ENCODE peak calls at places on chromosomes 2 and 18, in four cellular contexts. One of them, this sample, is unnamed.

GRCh38 chr2:63673865-63674533 is 85.2 kb downstream of the MDH1 start:
- DNase-seq in IMR-90: no peak
- DNase-seq in trophoblast cell: peak; percentile 46
- DNase-seq in H1: no peak
- DNase-seq in this sample: no peak

GRCh38 chr2:185618630-185619029 is 120.0 kb upstream of the FSIP2 start:
- DNase-seq in IMR-90: no peak
- DNase-seq in trophoblast cell: no peak
- DNase-seq in H1: no peak
- DNase-seq in this sample: no peak

GRCh38 chr2:190858817-190859216 is 21.8 kb upstream of the GLS start:
- DNase-seq in IMR-90: peak; percentile 90
- DNase-seq in trophoblast cell: peak; percentile 53
- DNase-seq in H1: no peak
- DNase-seq in this sample: no peak

GRCh38 chr2:73283545-73284295 is 558 bp downstream of the FBXO41 start:
- DNase-seq in IMR-90: no peak
- DNase-seq in trophoblast cell: no peak
- DNase-seq in H1: no peak
- DNase-seq in this sample: no peak

GRCh38 chr2:9771101-9771449 is 72.2 kb upstream of the TAF1B start:
- DNase-seq in IMR-90: no peak
- DNase-seq in trophoblast cell: no peak
- DNase-seq in H1: no peak
- DNase-seq in this sample: no peak

GRCh38 chr2:2189112-2189398 is 142.0 kb downstream of the MYT1L start:
- DNase-seq in IMR-90: no peak
- DNase-seq in trophoblast cell: no peak
- DNase-seq in H1: no peak
- DNase-seq in this sample: no peak

GRCh38 chr2:200525066-200525465 is 941 bp upstream of the SGO2 start:
- DNase-seq in IMR-90: peak; percentile 54
- DNase-seq in trophoblast cell: no peak
- DNase-seq in H1: no peak
- DNase-seq in this sample: no peak

GRCh38 chr2:182148344-182148743 is 162.7 kb downstream of the PPP1R1C start:
- DNase-seq in IMR-90: no peak
- DNase-seq in trophoblast cell: no peak
- DNase-seq in H1: no peak
- DNase-seq in this sample: no peak

GRCh38 chr18:38790303-38790702 is 1224.7 kb upstream of the CELF4 start:
- DNase-seq in IMR-90: no peak
- DNase-seq in trophoblast cell: no peak
- DNase-seq in H1: peak; percentile 7
- DNase-seq in this sample: no peak

GRCh38 chr2:174510583-174511189 is 23.9 kb upstream of the GPR155 start:
- DNase-seq in IMR-90: peak; percentile 13
- DNase-seq in trophoblast cell: no peak
- DNase-seq in H1: no peak
- DNase-seq in this sample: peak; percentile 38

GRCh38 chr2:147045113-147045512 is 799.7 kb upstream of the ACVR2A start:
- DNase-seq in IMR-90: peak; percentile 22
- DNase-seq in trophoblast cell: peak; percentile 14
- DNase-seq in H1: peak; percentile 41
- DNase-seq in this sample: peak; percentile 50

GRCh38 chr2:43131051-43131889 is 95.1 kb downstream of the ZFP36L2 start:
- DNase-seq in IMR-90: peak; percentile 92
- DNase-seq in trophoblast cell: peak; percentile 91
- DNase-seq in H1: no peak
- DNase-seq in this sample: no peak

GRCh38 chr2:159637988-159638501 is 21.7 kb upstream of the BAZ2B start:
- DNase-seq in IMR-90: peak; percentile 91
- DNase-seq in trophoblast cell: peak; percentile 81
- DNase-seq in H1: no peak
- DNase-seq in this sample: no peak

GRCh38 chr18:23547806-23548205 is 38.5 kb downstream of the NPC1 start:
- DNase-seq in IMR-90: no peak
- DNase-seq in trophoblast cell: peak; percentile 48
- DNase-seq in H1: no peak
- DNase-seq in this sample: no peak

GRCh38 chr2:158178646-158179045 is 77.0 kb downstream of the UPP2 start:
- DNase-seq in IMR-90: no peak
- DNase-seq in trophoblast cell: no peak
- DNase-seq in H1: no peak
- DNase-seq in this sample: no peak

GRCh38 chr2:42755161-42755900 is 8.6 kb downstream of the OXER1 start:
- DNase-seq in IMR-90: no peak
- DNase-seq in trophoblast cell: peak; percentile 6
- DNase-seq in H1: no peak
- DNase-seq in this sample: no peak

GRCh38 chr2:69582582-69583176 is 60.9 kb downstream of the AAK1 start:
- DNase-seq in IMR-90: peak; percentile 36
- DNase-seq in trophoblast cell: no peak
- DNase-seq in H1: no peak
- DNase-seq in this sample: no peak

GRCh38 chr2:69579561-69579960 is 64.0 kb downstream of the AAK1 start:
- DNase-seq in IMR-90: no peak
- DNase-seq in trophoblast cell: no peak
- DNase-seq in H1: no peak
- DNase-seq in this sample: no peak

GRCh38 chr2:69583434-69583833 is 60.1 kb downstream of the AAK1 start:
- DNase-seq in IMR-90: no peak
- DNase-seq in trophoblast cell: no peak
- DNase-seq in H1: no peak
- DNase-seq in this sample: no peak

GRCh38 chr2:69584127-69584889 is 59.2 kb downstream of the AAK1 start:
- DNase-seq in IMR-90: no peak
- DNase-seq in trophoblast cell: no peak
- DNase-seq in H1: no peak
- DNase-seq in this sample: no peak

GRCh38 chr2:69581774-69582581 is 61.6 kb downstream of the AAK1 start:
- DNase-seq in IMR-90: peak; percentile 58
- DNase-seq in trophoblast cell: peak; percentile 56
- DNase-seq in H1: no peak
- DNase-seq in this sample: no peak
- H2BK5ac ChIP-seq in IMR-90: peak overlapping the region; percentile 21
- H2BK5ac ChIP-seq in trophoblast cell: no peak overlapping the region
- H2BK5ac ChIP-seq in H1: peak overlapping the region; percentile 66
- H2BK5ac ChIP-seq in this sample: no peak overlapping the region

DNA sequence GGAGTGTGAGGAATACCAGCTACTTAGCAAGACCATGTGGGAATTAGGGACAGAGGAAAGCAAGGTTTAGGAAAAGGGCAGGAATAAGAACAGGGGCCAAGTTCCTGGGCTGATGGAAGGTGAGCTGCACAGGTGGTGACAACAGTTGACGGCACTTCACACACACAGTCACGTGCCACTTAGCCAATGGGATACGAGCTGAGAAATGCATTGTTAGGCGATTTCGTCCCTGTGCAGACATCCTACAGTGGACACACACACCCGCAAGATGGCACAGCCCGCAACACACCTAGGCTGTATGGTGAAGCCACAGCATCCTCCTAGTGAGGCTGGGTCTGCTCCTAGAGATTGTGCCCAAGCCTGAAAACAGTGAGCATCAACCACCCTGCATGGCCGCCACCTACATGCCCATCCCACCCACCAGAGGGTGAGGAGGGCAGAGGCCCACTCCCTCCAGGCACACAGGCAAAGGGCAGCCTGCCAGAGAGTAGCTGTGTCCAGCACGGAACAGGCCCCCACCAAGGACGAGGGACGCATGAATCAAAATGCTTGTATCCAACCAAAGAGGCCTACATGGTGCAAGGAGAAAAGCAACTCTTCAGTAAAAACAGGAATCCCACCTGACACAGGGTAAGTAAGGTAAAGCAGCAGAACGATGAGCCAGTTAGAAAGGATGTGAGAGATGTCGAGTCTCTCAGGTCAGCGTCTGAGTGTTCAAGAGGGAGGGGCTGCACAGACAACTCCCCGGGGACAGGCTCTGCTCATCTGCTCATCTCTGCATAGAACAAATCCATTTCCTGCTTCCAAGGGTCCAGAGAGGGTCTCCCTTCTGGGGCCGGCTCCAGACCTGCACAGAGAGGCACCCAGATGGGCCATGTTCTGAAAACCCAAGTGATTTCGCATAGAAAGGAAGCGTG is 51.3 kb downstream of the ZNF516 start:
- DNase-seq in IMR-90: no peak
- DNase-seq in trophoblast cell: no peak
- DNase-seq in H1: no peak
- DNase-seq in this sample: no peak
- H4K8ac ChIP-seq in IMR-90: no peak overlapping the region
- H4K8ac ChIP-seq in trophoblast cell: no peak overlapping the region
- H4K8ac ChIP-seq in H1: no peak overlapping the region
- H4K8ac ChIP-seq in this sample: no peak overlapping the region

GRCh38 chr2:126656311-126657145 is 570 bp downstream of the GYPC start:
- DNase-seq in IMR-90: peak; percentile 31
- DNase-seq in trophoblast cell: no peak
- DNase-seq in H1: no peak
- DNase-seq in this sample: peak; percentile 47

GRCh38 chr2:126658910-126659613 is 3.1 kb downstream of the GYPC start:
- DNase-seq in IMR-90: peak; percentile 73
- DNase-seq in trophoblast cell: no peak
- DNase-seq in H1: no peak
- DNase-seq in this sample: no peak

GRCh38 chr2:126658316-126658909 is 2.5 kb downstream of the GYPC start:
- DNase-seq in IMR-90: no peak
- DNase-seq in trophoblast cell: no peak
- DNase-seq in H1: no peak
- DNase-seq in this sample: no peak

GRCh38 chr2:126657146-126657635 is 1.2 kb downstream of the GYPC start:
- DNase-seq in IMR-90: peak; percentile 98
- DNase-seq in trophoblast cell: no peak
- DNase-seq in H1: no peak
- DNase-seq in this sample: no peak

GRCh38 chr2:126657636-126658315 is 1.8 kb downstream of the GYPC start:
- DNase-seq in IMR-90: peak; percentile 99
- DNase-seq in trophoblast cell: no peak
- DNase-seq in H1: peak; percentile 38
- DNase-seq in this sample: peak; percentile 49
- H4K91ac ChIP-seq in IMR-90: peak overlapping the region; percentile 54
- H4K91ac ChIP-seq in trophoblast cell: no peak overlapping the region
- H4K91ac ChIP-seq in H1: peak overlapping the region; percentile 96
- H4K91ac ChIP-seq in this sample: no peak overlapping the region

GRCh38 chr2:113223813-113224212 is 50.0 kb downstream of the PSD4 start:
- DNase-seq in IMR-90: no peak
- DNase-seq in trophoblast cell: no peak
- DNase-seq in H1: no peak
- DNase-seq in this sample: no peak

GRCh38 chr2:113226462-113226861 is 52.3 kb downstream of the PAX8 start:
- DNase-seq in IMR-90: no peak
- DNase-seq in trophoblast cell: no peak
- DNase-seq in H1: no peak
- DNase-seq in this sample: no peak

GRCh38 chr2:113227290-113227689 is 51.4 kb downstream of the PAX8 start:
- DNase-seq in IMR-90: no peak
- DNase-seq in trophoblast cell: no peak
- DNase-seq in H1: no peak
- DNase-seq in this sample: no peak

GRCh38 chr2:113224647-113225046 is 50.9 kb downstream of the PSD4 start:
- DNase-seq in IMR-90: no peak
- DNase-seq in trophoblast cell: no peak
- DNase-seq in H1: no peak
- DNase-seq in this sample: no peak

GRCh38 chr2:113225505-113226259 is 51.9 kb downstream of the PSD4 start:
- DNase-seq in IMR-90: peak; percentile 49
- DNase-seq in trophoblast cell: no peak
- DNase-seq in H1: no peak
- DNase-seq in this sample: peak; percentile 58
- H2BK5ac ChIP-seq in IMR-90: no peak overlapping the region
- H2BK5ac ChIP-seq in trophoblast cell: no peak overlapping the region
- H2BK5ac ChIP-seq in H1: no peak overlapping the region
- H2BK5ac ChIP-seq in this sample: no peak overlapping the region

GRCh38 chr2:12169060-12169406 is 422.6 kb downstream of the LPIN1 start:
- DNase-seq in IMR-90: peak; percentile 82
- DNase-seq in trophoblast cell: peak; percentile 27
- DNase-seq in H1: no peak
- DNase-seq in this sample: no peak

GRCh38 chr2:12169721-12170120 is 423.3 kb downstream of the LPIN1 start:
- DNase-seq in IMR-90: peak; percentile 90
- DNase-seq in trophoblast cell: peak; percentile 42
- DNase-seq in H1: no peak
- DNase-seq in this sample: no peak

GRCh38 chr2:12170151-12170550 is 423.7 kb downstream of the LPIN1 start:
- DNase-seq in IMR-90: peak; percentile 38
- DNase-seq in trophoblast cell: no peak
- DNase-seq in H1: no peak
- DNase-seq in this sample: no peak

GRCh38 chr2:12167525-12168317 is 421.3 kb downstream of the LPIN1 start:
- DNase-seq in IMR-90: no peak
- DNase-seq in trophoblast cell: no peak
- DNase-seq in H1: peak; percentile 9
- DNase-seq in this sample: peak; percentile 38

DNA sequence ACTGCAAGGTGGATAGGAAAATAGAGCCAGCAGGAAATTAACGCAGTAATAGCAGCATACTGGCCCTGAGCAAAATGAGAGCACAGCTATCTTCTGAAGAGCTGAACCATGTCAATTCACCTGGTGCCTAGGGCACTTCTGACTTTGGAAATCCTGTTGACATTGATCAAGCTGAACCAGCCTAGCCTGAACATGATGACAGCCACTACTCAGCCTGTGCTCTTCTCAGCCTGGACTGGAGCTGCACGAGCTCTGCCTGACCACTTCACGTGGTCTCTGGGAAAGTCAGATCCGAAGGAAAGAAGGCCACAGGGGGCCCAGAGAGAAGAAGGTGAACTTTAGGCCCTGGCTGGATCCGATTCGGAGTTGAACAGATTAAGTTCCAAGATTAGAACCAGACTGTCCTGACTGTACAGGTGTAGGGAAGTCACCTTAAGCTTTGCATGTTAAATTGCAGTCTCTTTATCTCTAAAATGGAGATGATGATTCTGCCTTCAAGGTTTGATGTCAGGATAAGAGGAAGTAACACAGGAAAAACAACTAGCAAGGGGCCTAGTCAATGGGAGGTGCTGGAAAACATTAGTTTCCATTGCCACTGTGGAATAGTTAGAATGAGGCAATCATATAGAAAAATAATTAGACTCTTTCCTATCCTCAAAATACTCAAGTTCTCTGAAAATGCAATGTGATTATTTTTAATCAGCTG is 422.1 kb downstream of the LPIN1 start:
- DNase-seq in IMR-90: no peak
- DNase-seq in trophoblast cell: peak; percentile 38
- DNase-seq in H1: no peak
- DNase-seq in this sample: no peak
- H4K8ac ChIP-seq in IMR-90: peak overlapping the region; percentile 43
- H4K8ac ChIP-seq in trophoblast cell: no peak overlapping the region
- H4K8ac ChIP-seq in H1: no peak overlapping the region
- H4K8ac ChIP-seq in this sample: no peak overlapping the region

GRCh38 chr2:96073170-96073775 is 38.6 kb upstream of the GPAT2 start:
- DNase-seq in IMR-90: no peak
- DNase-seq in trophoblast cell: peak; percentile 58
- DNase-seq in H1: no peak
- DNase-seq in this sample: no peak
- H4K91ac ChIP-seq in IMR-90: no peak overlapping the region
- H4K91ac ChIP-seq in trophoblast cell: no peak overlapping the region
- H4K91ac ChIP-seq in H1: no peak overlapping the region
- H4K91ac ChIP-seq in this sample: no peak overlapping the region